ENCODE peak calls at places on chromosomes 7 and 10, in five cellular contexts. F is transverse colon, K is HCT116, G is suprapubic skin, H is body of pancreas. M is an unnamed sample.

GRCh38 chr7:106421181-106421762 is 136.5 kb upstream of the NAMPT start:
- DNase-seq in F (peak; percentile 55), G (peak; percentile 86), H (peak; percentile 79), K (no peak), M (no peak)

GRCh38 chr10:46523881-46524470 is 32.5 kb downstream of the GPRIN2 start:
- DNase-seq in K (peak; percentile 35), G (peak; percentile 73), F (peak; percentile 18), H (no peak), M (peak; percentile 65)

GRCh38 chr10:25748509-25748908 is 185.5 kb upstream of the MYO3A start:
- DNase-seq in F (no peak), G (no peak), K (no peak), H (no peak), M (no peak)

GRCh38 chr7:144384071-144384470 is 19.4 kb downstream of the NOBOX start:
- DNase-seq in F (peak; percentile 56), K (peak; percentile 60), H (no peak), G (peak; percentile 12), M (no peak)

GRCh38 chr7:73681031-73681430 is 2.2 kb downstream of the DNAJC30 start:
- DNase-seq in H (no peak), G (no peak), F (no peak), K (no peak), M (no peak)

GRCh38 chr10:80185522-80186299 is 19.6 kb downstream of the ANXA11 start:
- DNase-seq in G (no peak), H (no peak), F (no peak), K (no peak), M (no peak)

GRCh38 chr7:38781991-38782390 is 127.0 kb downstream of the VPS41 start:
- DNase-seq in F (no peak), G (no peak), K (no peak), H (no peak), M (no peak)

GRCh38 chr7:115363916-115364315 is 442.0 kb downstream of the MDFIC start:
- DNase-seq in K (no peak), G (no peak), H (no peak), F (no peak), M (no peak)

GRCh38 chr7:121714559-121715303 is 158.2 kb upstream of the PTPRZ1 start:
- DNase-seq in K (peak; percentile 29), H (peak; percentile 87), F (peak; percentile 42), G (no peak), M (no peak)

GRCh38 chr7:14501436-14501835 is 401.1 kb downstream of the DGKB start:
- DNase-seq in G (no peak), H (no peak), F (no peak), K (no peak), M (no peak)

GRCh38 chr10:24320373-24320772 is 111.4 kb downstream of the KIAA1217 start:
- DNase-seq in H (no peak), F (no peak), K (no peak), G (no peak), M (no peak)

GRCh38 chr10:129992356-129992755 is 28.3 kb upstream of the EBF3 start:
- DNase-seq in F (no peak), K (no peak), G (no peak), H (no peak), M (no peak)

GRCh38 chr10:92239600-92240288 is 51.1 kb downstream of the CPEB3 start:
- DNase-seq in K (no peak), G (peak; percentile 82), H (peak; percentile 43), F (peak; percentile 46), M (no peak)

GRCh38 chr10:92239185-92239599 is 51.7 kb downstream of the CPEB3 start:
- DNase-seq in G (no peak), K (no peak), F (no peak), H (no peak), M (no peak)

GRCh38 chr10:92241501-92241900 is 49.4 kb downstream of the CPEB3 start:
- DNase-seq in H (no peak), K (no peak), F (no peak), G (no peak), M (no peak)

GRCh38 chr10:92241158-92241500 is 49.7 kb downstream of the CPEB3 start:
- DNase-seq in K (no peak), G (no peak), F (peak; percentile 24), H (peak; percentile 57), M (no peak)

DNA sequence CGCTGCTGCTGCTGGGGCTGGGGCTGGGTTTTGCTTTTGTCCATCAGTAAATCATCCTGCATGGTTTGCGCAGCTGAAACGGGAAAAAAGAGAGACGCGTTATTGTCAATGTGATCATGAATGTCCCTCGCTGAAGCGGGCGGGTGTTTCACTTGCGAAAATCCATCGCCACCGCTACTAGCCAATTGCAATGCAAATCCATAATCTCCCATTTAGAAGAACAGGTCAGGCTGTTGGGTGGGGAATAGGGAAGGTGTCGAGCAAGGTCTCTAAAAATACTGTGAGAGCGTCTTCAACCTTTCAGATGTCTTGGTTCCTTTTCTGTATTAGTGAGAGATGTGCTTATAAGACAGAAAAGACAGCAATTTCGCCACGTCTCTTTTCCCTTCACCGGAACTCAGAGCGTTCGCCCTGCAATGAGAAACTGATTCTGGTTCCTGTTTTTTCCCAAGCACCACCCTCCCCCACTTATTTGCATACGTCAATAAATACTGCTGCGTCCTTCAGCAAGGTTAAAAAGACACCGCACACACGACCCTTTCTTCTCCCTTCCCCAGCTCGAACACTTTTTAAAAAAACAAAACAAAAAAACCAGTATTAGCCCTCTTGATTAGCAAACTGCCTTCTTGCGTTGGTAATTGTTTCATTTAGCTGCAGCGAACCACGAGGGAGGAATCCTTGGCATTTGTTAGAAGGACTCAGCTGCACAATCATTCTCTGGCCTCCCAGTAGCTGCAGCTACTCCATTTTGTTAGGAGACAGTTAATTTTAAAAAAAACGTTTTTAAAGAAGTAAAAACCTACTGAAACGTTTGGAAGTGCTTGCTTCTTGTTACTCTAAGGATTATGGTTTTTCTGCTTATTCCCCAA is 50.4 kb downstream of the CPEB3 start:
- DNase-seq in F (peak; percentile 78), K (no peak), H (peak; percentile 86), G (peak; percentile 84), M (peak; percentile 72)
- TF ChIP-seq POLR2A in F (peak; percentile 95), K (no peak), H (peak; percentile 52), G (no peak), M (no peak)

DNA sequence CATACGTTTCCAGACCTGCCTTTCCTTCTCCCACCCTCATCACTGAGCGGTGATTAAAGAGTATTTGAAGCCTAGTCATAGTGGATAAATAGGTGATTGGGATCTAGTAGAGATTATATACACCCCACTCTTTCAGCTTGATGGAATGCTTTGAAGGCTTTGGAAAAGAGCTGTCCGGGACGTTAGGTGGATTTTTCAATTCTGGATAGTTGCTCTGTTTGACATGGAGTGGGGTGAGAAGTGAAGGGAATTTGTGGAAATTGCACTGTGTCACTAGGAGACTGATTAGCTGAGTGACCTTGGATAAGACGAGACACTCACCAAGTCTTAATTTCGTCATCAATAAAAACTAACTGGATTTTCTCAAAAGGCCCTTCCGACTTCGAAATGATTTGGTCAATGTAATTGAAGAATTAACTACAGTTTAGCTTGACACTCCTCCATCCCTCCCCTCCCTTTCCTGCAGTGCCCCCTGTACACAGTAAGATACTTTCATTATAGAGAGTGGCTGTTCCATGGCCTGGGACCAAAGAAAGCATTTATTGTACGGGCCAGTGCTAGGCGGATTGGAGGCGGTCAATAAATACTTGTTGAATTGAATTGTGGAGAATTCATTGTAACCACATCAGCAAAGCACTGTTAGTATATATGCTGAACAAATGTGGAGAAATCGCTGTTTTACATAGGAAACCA is 959 bp downstream of the ZKSCAN1 start:
- DNase-seq in H (no peak), G (peak; percentile 49), F (peak; percentile 47), K (no peak), M (no peak)
- TF ChIP-seq POLR2A in H (no peak), G (no peak), F (peak; percentile 12), K (no peak), M (no peak)

DNA sequence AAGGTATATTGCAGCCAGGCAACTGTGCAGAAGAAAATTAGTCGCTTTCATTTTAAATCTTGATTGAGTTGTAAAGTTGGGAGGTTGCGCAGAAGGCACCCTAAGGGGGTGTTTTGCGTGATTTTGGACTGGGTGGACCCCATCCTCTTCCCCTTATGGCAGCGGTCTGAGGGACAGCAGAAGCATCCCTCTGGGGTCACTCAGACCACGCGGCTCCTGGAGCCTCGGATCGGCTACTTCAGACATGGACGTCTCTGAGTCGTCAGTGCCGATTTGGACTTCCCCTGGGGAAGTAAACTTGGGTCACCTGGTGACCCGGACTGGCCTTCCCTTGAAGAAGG is 639.0 kb upstream of the DPP6 start:
- DNase-seq in F (no peak), K (no peak), H (no peak), G (no peak), M (no peak)
- TF ChIP-seq POLR2A in F (no peak), K (no peak), H (no peak), G (no peak), M (no peak)

GRCh38 chr7:44044315-44045225 is at the start of gene DBNL:
- DNase-seq in H (peak; percentile 95), K (peak; percentile 59), F (peak; percentile 97), G (peak; percentile 98), M (peak; percentile 100)
- TF ChIP-seq POLR2A in H (peak; percentile 73), K (peak; percentile 95), F (peak; percentile 93), G (no peak), M (peak; percentile 97)

GRCh38 chr7:26291699-26292538 is at the start of gene SNX10:
- DNase-seq in H (peak; percentile 77), F (peak; percentile 69), K (peak; percentile 42), G (no peak), M (peak; percentile 79)
- TF ChIP-seq POLR2A in H (peak; percentile 4), F (no peak), K (peak; percentile 63), G (no peak), M (peak; percentile 12)

GRCh38 chr10:110353244-110354119 is 48.8 kb upstream of the SMNDC1 start:
- DNase-seq in G (no peak), K (peak; percentile 73), F (peak; percentile 28), H (no peak), M (peak; percentile 69)
- TF ChIP-seq POLR2A in G (no peak), K (no peak), F (no peak), H (no peak), M (no peak)

GRCh38 chr10:72303424-72304128 is 29.9 kb downstream of the DDIT4 start:
- DNase-seq in H (no peak), F (no peak), G (no peak), K (no peak), M (no peak)

GRCh38 chr10:72297281-72297967 is 23.7 kb downstream of the DDIT4 start:
- DNase-seq in F (peak; percentile 91), G (peak; percentile 95), H (peak; percentile 89), K (no peak), M (no peak)

GRCh38 chr10:72298774-72299519 is 25.2 kb downstream of the DDIT4 start:
- DNase-seq in F (no peak), H (no peak), K (no peak), G (no peak), M (no peak)

GRCh38 chr10:72295330-72295910 is 21.7 kb downstream of the DDIT4 start:
- DNase-seq in K (no peak), G (no peak), F (no peak), H (no peak), M (no peak)

DNA sequence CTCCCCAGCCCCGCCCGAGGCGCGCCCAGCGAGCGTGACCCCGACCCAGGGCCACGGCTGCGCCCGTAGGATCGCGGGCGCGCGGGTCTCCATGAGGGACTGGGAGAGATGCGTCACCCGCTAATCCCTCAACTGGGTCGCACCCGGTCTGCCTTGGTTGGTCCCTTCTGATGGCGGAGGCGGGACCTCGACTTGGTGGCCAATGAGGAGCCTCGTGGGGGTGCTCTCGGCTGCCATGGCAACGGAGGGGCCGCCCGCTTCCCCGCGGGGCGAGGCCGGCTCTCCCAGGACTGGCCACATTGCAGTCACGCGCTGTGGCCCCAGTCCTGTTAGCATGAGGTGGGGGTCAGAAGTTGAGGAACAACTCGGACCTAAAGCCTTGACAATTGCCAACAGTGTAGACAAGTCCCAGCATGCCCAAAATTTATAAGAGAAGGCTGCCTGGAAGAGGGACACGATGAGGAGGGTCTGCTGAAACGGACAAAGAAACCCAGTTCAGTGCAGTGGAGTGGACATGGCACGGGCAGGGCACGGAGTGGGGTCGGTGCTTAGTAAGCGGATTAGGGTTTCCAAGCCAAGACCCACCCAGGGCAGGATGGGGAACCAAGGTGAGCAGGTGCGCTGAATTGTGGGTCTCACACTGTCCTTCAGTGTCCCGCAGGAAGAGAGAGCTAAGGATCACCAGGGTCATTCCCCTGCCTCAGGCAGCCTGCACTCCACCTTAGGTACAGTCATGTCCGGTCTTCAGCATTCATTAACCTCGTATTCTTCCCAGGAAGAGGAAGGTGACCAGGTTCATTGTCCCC is 24.4 kb downstream of the DDIT4 start:
- DNase-seq in K (peak; percentile 94), G (peak; percentile 100), F (peak; percentile 98), H (peak; percentile 98), M (peak; percentile 98)
- TF ChIP-seq POLR2A in K (no peak), G (no peak), F (peak; percentile 83), H (peak; percentile 80), M (peak; percentile 72)